ENCODE peak calls at places on chromosomes 3 and 15, in six cellular contexts. One of them, this sample, is unnamed.

GRCh38 chr15:64067564-64068030 is 21.3 kb upstream of the DAPK2 start:
- DNase-seq in pancreas: no peak
- DNase-seq in suprapubic skin: no peak
- DNase-seq in neural progenitor cell: peak; percentile 81
- DNase-seq in endothelial cell of umbilical vein: peak; percentile 64
- DNase-seq in tibial nerve: peak; percentile 81
- DNase-seq in this sample: peak; percentile 90

GRCh38 chr3:194395767-194396527 is 3.1 kb downstream of the GP5 start:
- DNase-seq in pancreas: no peak
- DNase-seq in tibial nerve: peak; percentile 47
- DNase-seq in neural progenitor cell: peak; percentile 56
- DNase-seq in suprapubic skin: no peak
- DNase-seq in endothelial cell of umbilical vein: no peak
- DNase-seq in this sample: no peak

GRCh38 chr3:138227650-138228049 is 40.5 kb downstream of the ARMC8 start:
- DNase-seq in tibial nerve: no peak
- DNase-seq in endothelial cell of umbilical vein: no peak
- DNase-seq in neural progenitor cell: no peak
- DNase-seq in suprapubic skin: no peak
- DNase-seq in pancreas: no peak
- DNase-seq in this sample: peak; percentile 80

GRCh38 chr15:73319460-73320245 is 49.1 kb downstream of the HCN4 start:
- DNase-seq in tibial nerve: no peak
- DNase-seq in neural progenitor cell: no peak
- DNase-seq in pancreas: no peak
- DNase-seq in suprapubic skin: no peak
- DNase-seq in endothelial cell of umbilical vein: no peak
- DNase-seq in this sample: peak; percentile 60

GRCh38 chr15:98943609-98944111 is 63.9 kb downstream of the PGPEP1L start:
- DNase-seq in neural progenitor cell: no peak
- DNase-seq in suprapubic skin: no peak
- DNase-seq in tibial nerve: peak; percentile 25
- DNase-seq in endothelial cell of umbilical vein: no peak
- DNase-seq in pancreas: no peak
- DNase-seq in this sample: no peak

GRCh38 chr3:135224963-135225362 is 429.9 kb downstream of the EPHB1 start:
- DNase-seq in pancreas: no peak
- DNase-seq in suprapubic skin: no peak
- DNase-seq in endothelial cell of umbilical vein: no peak
- DNase-seq in neural progenitor cell: no peak
- DNase-seq in tibial nerve: no peak
- DNase-seq in this sample: no peak

GRCh38 chr3:123728014-123728413 is 143.2 kb upstream of the HACD2 start:
- DNase-seq in suprapubic skin: no peak
- DNase-seq in endothelial cell of umbilical vein: no peak
- DNase-seq in pancreas: no peak
- DNase-seq in tibial nerve: no peak
- DNase-seq in neural progenitor cell: no peak
- DNase-seq in this sample: no peak

GRCh38 chr15:29822685-29823459 is 604 bp upstream of the TJP1 start:
- DNase-seq in endothelial cell of umbilical vein: peak; percentile 87
- DNase-seq in neural progenitor cell: peak; percentile 31
- DNase-seq in tibial nerve: no peak
- DNase-seq in suprapubic skin: peak; percentile 84
- DNase-seq in pancreas: peak; percentile 87
- DNase-seq in this sample: peak; percentile 77

GRCh38 chr3:128338536-128339400 is 127.9 kb downstream of the DNAJB8 start:
- DNase-seq in neural progenitor cell: no peak
- DNase-seq in endothelial cell of umbilical vein: no peak
- DNase-seq in tibial nerve: no peak
- DNase-seq in pancreas: no peak
- DNase-seq in suprapubic skin: no peak
- DNase-seq in this sample: peak; percentile 36

GRCh38 chr15:39787479-39787878 is 4.8 kb upstream of the FSIP1 start:
- DNase-seq in pancreas: no peak
- DNase-seq in suprapubic skin: no peak
- DNase-seq in tibial nerve: no peak
- DNase-seq in endothelial cell of umbilical vein: peak; percentile 23
- DNase-seq in neural progenitor cell: peak; percentile 26
- DNase-seq in this sample: no peak

GRCh38 chr15:95365615-95366107 is 964.8 kb upstream of the NR2F2 start:
- DNase-seq in neural progenitor cell: no peak
- DNase-seq in suprapubic skin: no peak
- DNase-seq in tibial nerve: no peak
- DNase-seq in pancreas: no peak
- DNase-seq in endothelial cell of umbilical vein: peak; percentile 100
- DNase-seq in this sample: no peak

GRCh38 chr15:74505837-74506514 is 35.0 kb upstream of the ARID3B start:
- DNase-seq in endothelial cell of umbilical vein: no peak
- DNase-seq in suprapubic skin: no peak
- DNase-seq in tibial nerve: no peak
- DNase-seq in pancreas: no peak
- DNase-seq in neural progenitor cell: no peak
- DNase-seq in this sample: peak; percentile 88

GRCh38 chr3:14216257-14217048 is 37.8 kb downstream of the LSM3 start:
- DNase-seq in suprapubic skin: no peak
- DNase-seq in tibial nerve: no peak
- DNase-seq in pancreas: no peak
- DNase-seq in endothelial cell of umbilical vein: peak; percentile 83
- DNase-seq in neural progenitor cell: peak; percentile 76
- DNase-seq in this sample: no peak

GRCh38 chr15:31867536-31868442 is 162.5 kb upstream of the CHRNA7 start:
- DNase-seq in endothelial cell of umbilical vein: peak; percentile 48
- DNase-seq in tibial nerve: no peak
- DNase-seq in suprapubic skin: no peak
- DNase-seq in neural progenitor cell: peak; percentile 74
- DNase-seq in pancreas: peak; percentile 82
- DNase-seq in this sample: peak; percentile 85

GRCh38 chr3:151843275-151843674 is 29.4 kb downstream of the AADAC start:
- DNase-seq in pancreas: no peak
- DNase-seq in neural progenitor cell: no peak
- DNase-seq in tibial nerve: no peak
- DNase-seq in endothelial cell of umbilical vein: no peak
- DNase-seq in suprapubic skin: no peak
- DNase-seq in this sample: no peak

GRCh38 chr15:89416339-89417183 is 79.8 kb downstream of the RHCG start:
- DNase-seq in neural progenitor cell: peak; percentile 90
- DNase-seq in pancreas: peak; percentile 79
- DNase-seq in tibial nerve: peak; percentile 31
- DNase-seq in endothelial cell of umbilical vein: peak; percentile 71
- DNase-seq in suprapubic skin: no peak
- DNase-seq in this sample: peak; percentile 95

GRCh38 chr3:80190051-80190450 is 422.3 kb upstream of the ROBO1 start:
- DNase-seq in endothelial cell of umbilical vein: peak; percentile 99
- DNase-seq in suprapubic skin: no peak
- DNase-seq in neural progenitor cell: no peak
- DNase-seq in pancreas: no peak
- DNase-seq in tibial nerve: no peak
- DNase-seq in this sample: peak; percentile 42

GRCh38 chr15:93044301-93045190 is 44.5 kb downstream of the RGMA start:
- DNase-seq in endothelial cell of umbilical vein: no peak
- DNase-seq in pancreas: peak; percentile 63
- DNase-seq in tibial nerve: no peak
- DNase-seq in suprapubic skin: peak; percentile 76
- DNase-seq in neural progenitor cell: no peak
- DNase-seq in this sample: peak; percentile 85

GRCh38 chr15:73697033-73697467 is 12.9 kb downstream of the CD276 start:
- DNase-seq in neural progenitor cell: peak; percentile 38
- DNase-seq in suprapubic skin: peak; percentile 88
- DNase-seq in pancreas: peak; percentile 70
- DNase-seq in tibial nerve: peak; percentile 70
- DNase-seq in endothelial cell of umbilical vein: peak; percentile 99
- DNase-seq in this sample: peak; percentile 97

GRCh38 chr15:90362936-90363212 is 10.8 kb downstream of the ZNF774 start:
- DNase-seq in neural progenitor cell: no peak
- DNase-seq in suprapubic skin: no peak
- DNase-seq in pancreas: no peak
- DNase-seq in endothelial cell of umbilical vein: peak; percentile 53
- DNase-seq in tibial nerve: no peak
- DNase-seq in this sample: peak; percentile 91

GRCh38 chr15:72585659-72586058 is 68.8 kb upstream of the GOLGA6B start:
- DNase-seq in tibial nerve: no peak
- DNase-seq in neural progenitor cell: no peak
- DNase-seq in suprapubic skin: no peak
- DNase-seq in endothelial cell of umbilical vein: peak; percentile 15
- DNase-seq in pancreas: no peak
- DNase-seq in this sample: no peak

GRCh38 chr15:45091161-45091560 is 22.8 kb downstream of the DUOX2 start:
- DNase-seq in tibial nerve: no peak
- DNase-seq in neural progenitor cell: no peak
- DNase-seq in suprapubic skin: no peak
- DNase-seq in endothelial cell of umbilical vein: no peak
- DNase-seq in pancreas: no peak
- DNase-seq in this sample: peak; percentile 70

GRCh38 chr3:98561727-98562521 is 30.1 kb downstream of the GPR15 start:
- DNase-seq in endothelial cell of umbilical vein: no peak
- DNase-seq in suprapubic skin: no peak
- DNase-seq in neural progenitor cell: no peak
- DNase-seq in pancreas: no peak
- DNase-seq in tibial nerve: no peak
- DNase-seq in this sample: no peak

GRCh38 chr3:141539441-141540187 is 52.8 kb downstream of the RASA2 start:
- DNase-seq in endothelial cell of umbilical vein: no peak
- DNase-seq in tibial nerve: no peak
- DNase-seq in neural progenitor cell: no peak
- DNase-seq in suprapubic skin: no peak
- DNase-seq in pancreas: no peak
- DNase-seq in this sample: no peak

GRCh38 chr15:101496198-101496986 is 6.9 kb upstream of the PCSK6 start:
- DNase-seq in neural progenitor cell: peak; percentile 34
- DNase-seq in suprapubic skin: no peak
- DNase-seq in pancreas: no peak
- DNase-seq in tibial nerve: no peak
- DNase-seq in endothelial cell of umbilical vein: no peak
- DNase-seq in this sample: peak; percentile 72

GRCh38 chr3:187684880-187685279 is 14.7 kb upstream of the SST start:
- DNase-seq in endothelial cell of umbilical vein: no peak
- DNase-seq in neural progenitor cell: no peak
- DNase-seq in suprapubic skin: no peak
- DNase-seq in tibial nerve: no peak
- DNase-seq in pancreas: no peak
- DNase-seq in this sample: no peak

GRCh38 chr3:83946554-83946953 is 1012.2 kb upstream of the CADM2 start:
- DNase-seq in tibial nerve: no peak
- DNase-seq in suprapubic skin: no peak
- DNase-seq in pancreas: no peak
- DNase-seq in endothelial cell of umbilical vein: no peak
- DNase-seq in neural progenitor cell: peak; percentile 21
- DNase-seq in this sample: no peak

GRCh38 chr3:45655906-45656305 is 33.3 kb upstream of the SACM1L start:
- DNase-seq in suprapubic skin: no peak
- DNase-seq in neural progenitor cell: no peak
- DNase-seq in tibial nerve: no peak
- DNase-seq in endothelial cell of umbilical vein: peak; percentile 52
- DNase-seq in pancreas: no peak
- DNase-seq in this sample: no peak

GRCh38 chr3:27847697-27848096 is 125.6 kb upstream of the EOMES start:
- DNase-seq in suprapubic skin: no peak
- DNase-seq in pancreas: no peak
- DNase-seq in tibial nerve: no peak
- DNase-seq in neural progenitor cell: no peak
- DNase-seq in endothelial cell of umbilical vein: no peak
- DNase-seq in this sample: no peak

GRCh38 chr3:3802021-3802420 is 2.8 kb downstream of the LRRN1 start:
- DNase-seq in pancreas: no peak
- DNase-seq in endothelial cell of umbilical vein: no peak
- DNase-seq in suprapubic skin: no peak
- DNase-seq in tibial nerve: no peak
- DNase-seq in neural progenitor cell: peak; percentile 72
- DNase-seq in this sample: no peak
- TF ChIP-seq CTCF in pancreas: no peak
- TF ChIP-seq CTCF in endothelial cell of umbilical vein: no peak
- TF ChIP-seq CTCF in suprapubic skin: no peak
- TF ChIP-seq CTCF in tibial nerve: no peak
- TF ChIP-seq CTCF in neural progenitor cell: no peak
- TF ChIP-seq CTCF in this sample: no peak

GRCh38 chr3:71391361-71391760 is 192.2 kb downstream of the FOXP1 start:
- DNase-seq in endothelial cell of umbilical vein: no peak
- DNase-seq in tibial nerve: no peak
- DNase-seq in suprapubic skin: no peak
- DNase-seq in neural progenitor cell: no peak
- DNase-seq in pancreas: no peak
- DNase-seq in this sample: no peak
- H3K4me1 ChIP-seq in endothelial cell of umbilical vein: peaks cover 50% of the 10 kb centered on the region
- H3K4me1 ChIP-seq in tibial nerve: no peaks in the 10 kb centered on the region
- H3K4me1 ChIP-seq in suprapubic skin: peaks cover 12% of the 10 kb centered on the region
- H3K4me1 ChIP-seq in neural progenitor cell: peaks cover 14% of the 10 kb centered on the region
- H3K4me1 ChIP-seq in pancreas: peaks cover 16% of the 10 kb centered on the region
- H3K4me1 ChIP-seq in this sample: peaks cover 34% of the 10 kb centered on the region

GRCh38 chr15:79922512-79923067 is 25.8 kb upstream of the MTHFS start:
- DNase-seq in endothelial cell of umbilical vein: no peak
- DNase-seq in pancreas: no peak
- DNase-seq in tibial nerve: no peak
- DNase-seq in neural progenitor cell: no peak
- DNase-seq in suprapubic skin: no peak
- DNase-seq in this sample: peak; percentile 80
- H3K9me3 ChIP-seq in endothelial cell of umbilical vein: no peaks in the 10 kb centered on the region
- H3K9me3 ChIP-seq in pancreas: no peaks in the 10 kb centered on the region
- H3K9me3 ChIP-seq in tibial nerve: peaks cover 31% of the 10 kb centered on the region
- H3K9me3 ChIP-seq in neural progenitor cell: no peaks in the 10 kb centered on the region
- H3K9me3 ChIP-seq in suprapubic skin: peaks cover 40% of the 10 kb centered on the region
- H3K9me3 ChIP-seq in this sample: peaks cover 11% of the 10 kb centered on the region

GRCh38 chr3:63349583-63350177 is 71.6 kb downstream of the SYNPR start:
- DNase-seq in tibial nerve: peak; percentile 45
- DNase-seq in neural progenitor cell: peak; percentile 84
- DNase-seq in suprapubic skin: no peak
- DNase-seq in endothelial cell of umbilical vein: peak; percentile 47
- DNase-seq in pancreas: no peak
- DNase-seq in this sample: peak; percentile 58
- TF ChIP-seq CTCF in tibial nerve: peak; percentile 54
- TF ChIP-seq CTCF in neural progenitor cell: peak; percentile 94
- TF ChIP-seq CTCF in suprapubic skin: peak; percentile 72
- TF ChIP-seq CTCF in endothelial cell of umbilical vein: peak; percentile 63
- TF ChIP-seq CTCF in pancreas: peak; percentile 48
- TF ChIP-seq CTCF in this sample: peak; percentile 85

GRCh38 chr3:191336833-191337232 is 6.5 kb upstream of the UTS2B start:
- DNase-seq in suprapubic skin: no peak
- DNase-seq in tibial nerve: no peak
- DNase-seq in pancreas: no peak
- DNase-seq in endothelial cell of umbilical vein: no peak
- DNase-seq in neural progenitor cell: no peak
- DNase-seq in this sample: no peak

GRCh38 chr3:191334359-191334893 is 4.1 kb upstream of the UTS2B start:
- DNase-seq in tibial nerve: no peak
- DNase-seq in neural progenitor cell: no peak
- DNase-seq in pancreas: no peak
- DNase-seq in endothelial cell of umbilical vein: no peak
- DNase-seq in suprapubic skin: no peak
- DNase-seq in this sample: no peak

GRCh38 chr3:191340976-191341375 is 10.7 kb upstream of the UTS2B start:
- DNase-seq in pancreas: no peak
- DNase-seq in tibial nerve: no peak
- DNase-seq in suprapubic skin: no peak
- DNase-seq in neural progenitor cell: no peak
- DNase-seq in endothelial cell of umbilical vein: no peak
- DNase-seq in this sample: no peak

GRCh38 chr3:191339313-191339917 is 9.1 kb upstream of the UTS2B start:
- DNase-seq in endothelial cell of umbilical vein: peak; percentile 30
- DNase-seq in suprapubic skin: no peak
- DNase-seq in neural progenitor cell: no peak
- DNase-seq in tibial nerve: no peak
- DNase-seq in pancreas: no peak
- DNase-seq in this sample: no peak

GRCh38 chr3:191338177-191338488 is 7.8 kb upstream of the UTS2B start:
- DNase-seq in tibial nerve: no peak
- DNase-seq in suprapubic skin: no peak
- DNase-seq in neural progenitor cell: no peak
- DNase-seq in pancreas: no peak
- DNase-seq in endothelial cell of umbilical vein: no peak
- DNase-seq in this sample: no peak
- H3K4me1 ChIP-seq in tibial nerve: no peaks in the 10 kb centered on the region
- H3K4me1 ChIP-seq in suprapubic skin: peaks cover 46% of the 10 kb centered on the region
- H3K4me1 ChIP-seq in neural progenitor cell: peaks cover 15% of the 10 kb centered on the region
- H3K4me1 ChIP-seq in pancreas: peaks cover 38% of the 10 kb centered on the region
- H3K4me1 ChIP-seq in endothelial cell of umbilical vein: peaks cover 64% of the 10 kb centered on the region
- H3K4me1 ChIP-seq in this sample: peaks cover 43% of the 10 kb centered on the region